ENCODE peak calls at places on chromosome 12, in eight cellular contexts. X is NCI-H1092 treated with DMSO at 0.1 percent for 48 hours; K is T-helper 2 cell; S is activated gamma-delta T cell treated with anti-CD3 and anti-CD28 coated beads, Interleukin-2, amount 50 U/mL, for 16 hours; O is NCI-H2107; G is posterior cingulate gyrus; B is pancreas; E is activated CD4-positive, alpha-beta T cell treated with anti-CD3 and anti-CD28 coated beads for 36 hours. J is an unnamed sample.

GRCh38 chr12:75722714-75723200 is 211.3 kb upstream of the KRR1 start:
- DNase-seq in X (peak; percentile 24), K (peak; percentile 92), S (peak; percentile 13), O (no peak), G (peak; percentile 16), B (peak; percentile 19), E (peak; percentile 50), J (peak; percentile 81)

GRCh38 chr12:103948746-103949406 is 16.8 kb upstream of the TDG start:
- DNase-seq in X (no peak), K (peak; percentile 18), S (no peak), O (no peak), G (no peak), B (no peak), E (no peak), J (no peak)

GRCh38 chr12:75944097-75944904 is 87.3 kb downstream of the PHLDA1 start:
- DNase-seq in X (no peak), K (peak; percentile 85), S (peak; percentile 9), O (no peak), G (no peak), B (no peak), E (peak; percentile 42), J (peak; percentile 17)

GRCh38 chr12:45259732-45260480 is 44.0 kb downstream of the ANO6 start:
- DNase-seq in X (no peak), K (peak; percentile 28), S (no peak), O (no peak), G (no peak), B (no peak), E (no peak), J (no peak)

GRCh38 chr12:26150737-26151450 is 26.1 kb upstream of the BHLHE41 start:
- DNase-seq in X (no peak), K (no peak), S (no peak), O (no peak), G (no peak), B (no peak), E (no peak), J (no peak)

GRCh38 chr12:102394200-102394599 is 86.2 kb downstream of the IGF1 start:
- DNase-seq in X (no peak), K (no peak), S (no peak), O (no peak), G (no peak), B (no peak), E (no peak), J (peak; percentile 4)

GRCh38 chr12:124687695-124688301 is 120.4 kb upstream of the NCOR2 start:
- DNase-seq in X (peak; percentile 37), K (peak; percentile 6), S (peak; percentile 4), O (peak; percentile 30), G (peak; percentile 64), B (no peak), E (peak; percentile 35), J (no peak)

GRCh38 chr12:107544947-107545346 is 140.7 kb upstream of the PWP1 start:
- DNase-seq in X (no peak), K (no peak), S (no peak), O (no peak), G (no peak), B (no peak), E (no peak), J (no peak)

GRCh38 chr12:6684609-6685008 is 4.6 kb downstream of the ZNF384 start:
- DNase-seq in X (peak; percentile 16), K (peak; percentile 73), S (peak; percentile 20), O (no peak), G (no peak), B (no peak), E (peak; percentile 75), J (no peak)

GRCh38 chr12:50419112-50419909 is 18.6 kb downstream of the LARP4 start:
- DNase-seq in X (no peak), K (no peak), S (no peak), O (no peak), G (no peak), B (no peak), E (no peak), J (no peak)

GRCh38 chr12:64680235-64680634 is 69.9 kb downstream of the RASSF3 start:
- DNase-seq in X (peak; percentile 30), K (no peak), S (no peak), O (no peak), G (no peak), B (no peak), E (no peak), J (no peak)

GRCh38 chr12:77064891-77065360 is 443 bp downstream of the E2F7 start:
- DNase-seq in X (peak; percentile 59), K (peak; percentile 43), S (no peak), O (no peak), G (no peak), B (no peak), E (peak; percentile 61), J (no peak)

J was measured in DMS153.